ENCODE peak calls at places on chromosomes 2 and 18, in six cellular contexts. Z is H1, T is HepG2, K is K562, A is GM12878, P is GM12891. G is an unnamed sample.

GRCh38 chr2:181778621-181779195 is 98.4 kb upstream of the NEUROD1 start:
- DNase-seq in Z (no peak), T (no peak), K (no peak), A (no peak), P (no peak), G (no peak)

GRCh38 chr2:227404575-227404974 is 16.8 kb upstream of the SCYGR1 start:
- DNase-seq in Z (no peak), T (no peak), K (no peak), A (no peak), P (no peak), G (no peak)

GRCh38 chr2:128416781-128417180 is 98.1 kb upstream of the HS6ST1 start:
- DNase-seq in Z (no peak), T (no peak), K (no peak), A (no peak), P (no peak), G (no peak)

GRCh38 chr18:75213610-75214009 is 3.0 kb downstream of the TSHZ1 start:
- DNase-seq in Z (no peak), T (no peak), K (no peak), A (no peak), P (no peak), G (no peak)

GRCh38 chr2:236354973-236355595 is 90.9 kb upstream of the ASB18 start:
- DNase-seq in Z (no peak), T (no peak), K (no peak), A (no peak), P (no peak), G (no peak)

GRCh38 chr2:38572167-38572566 is 30.6 kb downstream of the HNRNPLL start:
- DNase-seq in Z (no peak), T (no peak), K (peak; percentile 22), A (no peak), P (no peak), G (no peak)

GRCh38 chr2:86238354-86238753 is 39.1 kb downstream of the MRPL35 start:
- DNase-seq in Z (no peak), T (no peak), K (no peak), A (peak; percentile 74), P (peak; percentile 42), G (peak; percentile 48)

GRCh38 chr2:12675801-12676200 is 40.9 kb upstream of the TRIB2 start:
- DNase-seq in Z (no peak), T (no peak), K (no peak), A (no peak), P (no peak), G (no peak)

GRCh38 chr2:225002039-225002655 is 40.1 kb downstream of the DOCK10 start:
- DNase-seq in Z (peak; percentile 57), T (peak; percentile 54), K (peak; percentile 23), A (peak; percentile 60), P (peak; percentile 14), G (peak; percentile 26)

GRCh38 chr18:74623047-74623816 is 25.6 kb downstream of the ZNF407 start:
- DNase-seq in Z (no peak), T (no peak), K (no peak), A (no peak), P (no peak), G (no peak)

GRCh38 chr2:72815655-72816268 is 10.1 kb downstream of the EXOC6B start:
- DNase-seq in Z (peak; percentile 58), T (peak; percentile 83), K (no peak), A (no peak), P (no peak), G (no peak)

GRCh38 chr2:239161711-239162140 is 239.1 kb downstream of the HDAC4 start:
- DNase-seq in Z (no peak), T (no peak), K (no peak), A (no peak), P (no peak), G (no peak)

GRCh38 chr2:118557791-118558190 is 289.7 kb downstream of the EN1 start:
- DNase-seq in Z (no peak), T (no peak), K (no peak), A (no peak), P (no peak), G (no peak)

GRCh38 chr2:216327447-216327846 is 44.8 kb downstream of the MARCHF4 start:
- DNase-seq in Z (no peak), T (no peak), K (no peak), A (no peak), P (no peak), G (no peak)

GRCh38 chr2:19652811-19653210 is 249.0 kb downstream of the TTC32 start:
- DNase-seq in Z (no peak), T (no peak), K (no peak), A (no peak), P (no peak), G (no peak)

GRCh38 chr2:223113161-223113560 is 61.2 kb downstream of the KCNE4 start:
- DNase-seq in Z (no peak), T (no peak), K (no peak), A (no peak), P (no peak), G (no peak)

GRCh38 chr2:195382186-195382585 is 274.8 kb upstream of the SLC39A10 start:
- DNase-seq in Z (no peak), T (no peak), K (no peak), A (no peak), P (no peak), G (no peak)

DNA sequence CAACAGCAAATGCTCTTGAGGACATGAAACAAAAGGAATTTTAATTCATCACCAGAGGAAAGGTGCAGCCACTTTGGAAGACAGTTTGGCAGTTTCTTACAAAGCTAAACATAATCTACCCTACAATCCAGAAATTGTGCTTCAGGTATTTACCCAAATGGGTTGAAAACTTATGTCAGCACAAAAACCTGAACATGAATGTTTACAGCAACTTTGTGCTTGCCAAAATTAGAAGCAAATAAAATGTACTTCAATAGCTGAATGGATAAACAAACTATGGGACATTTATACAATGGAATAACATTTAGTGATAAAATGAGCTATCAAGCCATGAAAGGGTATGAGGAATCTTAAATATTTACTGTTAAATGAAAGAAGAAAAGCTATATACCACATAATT is 6.9 kb upstream of the MAP2 start:
- DNase-seq in Z (no peak), T (no peak), K (no peak), A (no peak), P (no peak), G (no peak)
- TF ChIP-seq POLR2A in Z (no peak), T (no peak), K (no peak), A (no peak), P (no peak), G (no peak)

GRCh38 chr2:207944334-207944733 is 81.0 kb downstream of the PLEKHM3 start:
- DNase-seq in Z (no peak), T (no peak), K (no peak), A (no peak), P (no peak), G (no peak)
- TF ChIP-seq TAF1 in Z (no peak), T (no peak), K (no peak), A (no peak), P (no peak), G (no peak)

DNA sequence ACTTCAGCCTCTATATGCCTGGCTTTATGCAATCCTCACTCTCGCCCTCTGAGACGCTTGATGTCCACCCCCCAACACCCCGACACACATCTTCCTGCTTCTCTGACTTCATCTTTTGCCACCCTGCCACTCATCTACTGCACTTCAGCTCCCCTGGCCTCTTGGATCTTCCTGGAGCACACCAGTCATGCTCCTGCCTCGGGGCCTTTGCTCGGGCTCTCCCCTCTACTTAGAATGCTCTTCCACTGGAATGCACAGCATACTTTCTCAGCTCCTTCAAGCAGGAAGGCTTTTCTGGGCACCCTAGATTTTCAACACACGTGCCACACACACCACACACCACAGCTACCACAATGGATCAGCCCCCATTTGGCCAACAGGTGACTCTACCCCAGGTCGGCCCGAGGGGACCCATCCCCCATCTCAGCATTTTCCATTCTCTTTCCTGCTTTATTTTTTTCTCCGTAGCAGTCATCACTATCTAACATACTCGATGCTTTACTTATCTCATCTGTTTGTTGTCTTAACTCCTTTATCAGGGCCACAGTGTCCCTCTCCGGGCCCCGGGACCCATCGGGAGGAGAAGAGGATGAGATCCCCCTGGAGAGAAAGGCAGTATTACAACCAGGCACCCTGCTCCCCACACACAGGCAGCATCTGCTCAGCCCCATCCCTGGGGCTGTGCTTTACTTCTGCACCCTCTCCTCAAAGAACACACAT is 2.3 kb downstream of the RUFY4 start:
- DNase-seq in Z (no peak), T (no peak), K (no peak), A (no peak), P (no peak), G (no peak)
- TF ChIP-seq POLR2A in Z (no peak), T (no peak), K (no peak), A (no peak), P (no peak), G (no peak)

DNA sequence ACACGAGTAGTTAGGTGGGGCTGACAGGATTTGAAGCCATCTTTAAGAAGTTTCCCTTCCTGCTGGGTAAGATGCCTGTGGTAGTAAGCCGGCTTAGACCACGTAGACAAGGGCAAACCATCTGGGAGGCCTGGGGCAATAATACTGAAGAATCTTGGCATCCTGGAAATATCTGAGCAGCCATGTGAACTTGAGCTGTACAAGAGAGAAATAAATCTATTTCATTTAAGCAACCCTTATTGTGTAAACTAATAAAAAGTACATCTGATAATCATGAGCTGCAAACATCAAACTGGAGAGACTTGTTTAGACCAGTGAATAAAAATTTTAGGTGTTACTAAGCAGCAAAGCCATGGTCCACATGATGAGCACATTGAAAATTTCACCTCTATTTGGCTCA is 11.4 kb upstream of the CETN1 start:
- DNase-seq in Z (no peak), T (no peak), K (no peak), A (no peak), P (no peak), G (no peak)
- TF ChIP-seq TAF1 in Z (no peak), T (no peak), K (no peak), A (no peak), P (no peak), G (no peak)

DNA sequence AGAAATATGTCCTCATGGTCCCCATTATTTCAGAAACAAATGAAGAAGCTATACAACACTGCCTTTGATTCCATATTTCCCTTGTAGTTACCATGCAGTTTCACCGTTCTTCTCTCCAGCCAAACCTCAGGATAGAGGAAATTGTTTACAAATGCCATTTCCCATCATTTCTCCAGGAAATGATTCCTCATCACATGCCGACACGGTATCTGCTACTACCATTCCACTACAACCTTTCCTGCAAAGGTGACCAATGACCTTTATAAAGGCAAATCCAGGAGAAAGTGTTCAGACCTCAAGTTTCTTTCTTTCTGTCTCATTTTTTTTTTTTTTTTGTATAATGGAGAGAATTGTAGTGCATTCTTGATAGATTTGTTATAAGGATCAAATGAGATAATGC is 460.8 kb upstream of the CDH20 start:
- DNase-seq in Z (no peak), T (no peak), K (no peak), A (no peak), P (no peak), G (no peak)
- TF ChIP-seq POLR2A in Z (no peak), T (no peak), K (no peak), A (no peak), P (no peak), G (no peak)

G was measured in GM12892.